ENCODE peak calls at places on chromosomes 1 and 21, in four cellular contexts. One of them, this sample, is unnamed.

GRCh38 chr1:152013664-152014237 is 20.1 kb upstream of the S100A10 start:
- DNase-seq in GM12865: peak
- DNase-seq in RKO: peak
- DNase-seq in NCI-H1694 treated with DMSO at 0.1 percent for 48 hours: no peak
- DNase-seq in this sample: no peak

GRCh38 chr1:215119719-215120118 is 37.2 kb downstream of the KCNK2 start:
- DNase-seq in RKO: no peak
- DNase-seq in NCI-H1694 treated with DMSO at 0.1 percent for 48 hours: no peak
- DNase-seq in GM12865: no peak
- DNase-seq in this sample: no peak

GRCh38 chr1:212482006-212482351 is 49.3 kb downstream of the NENF start:
- DNase-seq in GM12865: no peak
- DNase-seq in RKO: no peak
- DNase-seq in NCI-H1694 treated with DMSO at 0.1 percent for 48 hours: no peak
- DNase-seq in this sample: no peak

GRCh38 chr1:58932820-58933598 is 149.2 kb upstream of the JUN start:
- DNase-seq in GM12865: peak
- DNase-seq in RKO: peak
- DNase-seq in NCI-H1694 treated with DMSO at 0.1 percent for 48 hours: no peak
- DNase-seq in this sample: peak

GRCh38 chr1:184610872-184611614 is 143.6 kb downstream of the EDEM3 start:
- DNase-seq in RKO: no peak
- DNase-seq in GM12865: no peak
- DNase-seq in NCI-H1694 treated with DMSO at 0.1 percent for 48 hours: peak
- DNase-seq in this sample: no peak

GRCh38 chr21:42468511-42469131 is 27.4 kb downstream of the RSPH1 start:
- DNase-seq in GM12865: no peak
- DNase-seq in NCI-H1694 treated with DMSO at 0.1 percent for 48 hours: no peak
- DNase-seq in RKO: no peak
- DNase-seq in this sample: no peak

GRCh38 chr21:38797470-38797869 is 8.3 kb upstream of the ETS2 start:
- DNase-seq in NCI-H1694 treated with DMSO at 0.1 percent for 48 hours: no peak
- DNase-seq in GM12865: no peak
- DNase-seq in RKO: no peak
- DNase-seq in this sample: peak

GRCh38 chr1:224300346-224300745 is 29.6 kb downstream of the NVL start:
- DNase-seq in RKO: peak
- DNase-seq in GM12865: no peak
- DNase-seq in NCI-H1694 treated with DMSO at 0.1 percent for 48 hours: no peak
- DNase-seq in this sample: peak

GRCh38 chr1:39381839-39382238 is 109.6 kb upstream of the BMP8A start:
- DNase-seq in NCI-H1694 treated with DMSO at 0.1 percent for 48 hours: no peak
- DNase-seq in RKO: no peak
- DNase-seq in GM12865: no peak
- DNase-seq in this sample: no peak

GRCh38 chr1:77287535-77287934 is 5.7 kb downstream of the AK5 start:
- DNase-seq in RKO: no peak
- DNase-seq in NCI-H1694 treated with DMSO at 0.1 percent for 48 hours: no peak
- DNase-seq in GM12865: no peak
- DNase-seq in this sample: no peak

GRCh38 chr1:162328507-162328906 is 48.1 kb downstream of the SPATA46 start:
- DNase-seq in RKO: no peak
- DNase-seq in NCI-H1694 treated with DMSO at 0.1 percent for 48 hours: no peak
- DNase-seq in GM12865: no peak
- DNase-seq in this sample: no peak

GRCh38 chr1:226104671-226105121 is 42.2 kb downstream of the H3-3A start:
- DNase-seq in GM12865: no peak
- DNase-seq in NCI-H1694 treated with DMSO at 0.1 percent for 48 hours: no peak
- DNase-seq in RKO: peak
- DNase-seq in this sample: no peak

GRCh38 chr1:217140041-217140901 is 417.0 kb upstream of the ESRRG start:
- DNase-seq in RKO: no peak
- DNase-seq in GM12865: no peak
- DNase-seq in NCI-H1694 treated with DMSO at 0.1 percent for 48 hours: no peak
- DNase-seq in this sample: no peak